ENCODE peak calls at places on chromosomes 2 and 18, in ten cellular contexts. U is left lung; O is CD8-positive, alpha-beta T cell; W is kidney; I is lung; L is astrocyte of the spinal cord; Y is HFF-Myc; H is heart right ventricle; T is spleen; C is AG10803. G is an unnamed sample.

GRCh38 chr2:159936471-159936870 is 125.9 kb downstream of the PLA2R1 start:
- DNase-seq in L (no peak), U (no peak), Y (no peak), H (no peak), W (no peak), I (no peak), C (no peak), O (no peak), T (no peak), G (no peak)

GRCh38 chr18:60950634-60951033 is 382.6 kb upstream of the CDH20 start:
- DNase-seq in C (no peak), I (no peak), U (no peak), W (no peak), H (no peak), T (no peak), L (no peak), O (no peak), Y (no peak), G (no peak)

GRCh38 chr2:172438064-172438421 is 10.7 kb downstream of the ITGA6 start:
- DNase-seq in Y (no peak), C (no peak), I (no peak), T (no peak), L (no peak), O (peak), W (no peak), U (no peak), H (no peak), G (no peak)

GRCh38 chr18:57211412-57211750 is 64.5 kb downstream of the BOD1L2 start:
- DNase-seq in C (no peak), W (no peak), L (no peak), T (no peak), H (no peak), U (no peak), I (no peak), Y (no peak), O (no peak), G (no peak)

GRCh38 chr2:120892967-120893667 is 157.4 kb downstream of the GLI2 start:
- DNase-seq in U (peak), I (no peak), T (no peak), O (no peak), Y (no peak), L (peak), W (no peak), C (peak), H (no peak), G (peak)

GRCh38 chr2:207394812-207395534 is 134.8 kb upstream of the CREB1 start:
- DNase-seq in Y (peak), C (peak), W (no peak), L (peak), H (no peak), U (no peak), T (no peak), O (no peak), I (no peak), G (no peak)

GRCh38 chr2:222655406-222655747 is 515 bp downstream of the FARSB start:
- DNase-seq in H (no peak), Y (no peak), L (peak), U (no peak), C (peak), I (no peak), O (no peak), T (no peak), W (no peak), G (no peak)

GRCh38 chr2:239188536-239188935 is 212.3 kb downstream of the HDAC4 start:
- DNase-seq in Y (no peak), U (no peak), O (no peak), L (no peak), W (peak), C (no peak), T (peak), I (no peak), H (no peak), G (peak)

GRCh38 chr2:143968860-143969259 is 551.1 kb downstream of the ZEB2 start:
- DNase-seq in T (no peak), O (no peak), H (no peak), C (no peak), W (no peak), Y (no peak), I (no peak), U (no peak), L (no peak), G (no peak)

GRCh38 chr2:216666461-216667233 is 28.7 kb downstream of the IGFBP5 start:
- DNase-seq in C (peak), T (peak), L (peak), H (peak), O (peak), I (peak), Y (no peak), U (no peak), W (peak), G (no peak)

GRCh38 chr2:184646177-184646576 is 47.8 kb downstream of the ZNF804A start:
- DNase-seq in L (peak), Y (no peak), U (no peak), I (no peak), H (no peak), W (no peak), T (no peak), O (no peak), C (peak), G (no peak)

GRCh38 chr2:174062934-174063333 is 97.8 kb upstream of the SP3 start:
- DNase-seq in O (no peak), T (no peak), C (no peak), W (no peak), L (no peak), Y (no peak), U (no peak), H (no peak), I (no peak), G (no peak)

GRCh38 chr2:112924855-112925254 is 13.9 kb downstream of the IL37 start:
- DNase-seq in W (no peak), H (no peak), O (no peak), C (no peak), I (no peak), T (no peak), Y (no peak), L (no peak), U (no peak), G (no peak)

GRCh38 chr18:7334973-7335568 is 104.2 kb downstream of the LRRC30 start:
- DNase-seq in H (no peak), W (no peak), Y (no peak), U (no peak), O (no peak), I (no peak), T (no peak), C (no peak), L (no peak), G (no peak)

GRCh38 chr2:86216577-86217555 is 17.6 kb downstream of the MRPL35 start:
- DNase-seq in Y (no peak), I (no peak), U (no peak), C (peak), L (peak), H (no peak), W (no peak), T (no peak), O (no peak), G (no peak)

GRCh38 chr2:237604960-237605359 is 14.4 kb upstream of the RAB17 start:
- DNase-seq in W (no peak), C (peak), Y (no peak), U (no peak), I (no peak), L (no peak), T (no peak), O (no peak), H (no peak), G (no peak)
- TF ChIP-seq CTCF in W (peak), C (peak), Y (peak), U (no peak), I (no peak), L (peak), T (no peak), O (no peak), H (no peak), G (peak)

GRCh38 chr2:231490801-231491200 is 26.5 kb upstream of the NCL start:
- DNase-seq in U (no peak), L (no peak), W (no peak), C (no peak), H (no peak), O (no peak), Y (no peak), T (no peak), I (no peak), G (no peak)

GRCh38 chr2:231494669-231495068 is 30.4 kb upstream of the NCL start:
- DNase-seq in L (no peak), T (no peak), Y (no peak), H (no peak), W (no peak), U (no peak), I (no peak), C (no peak), O (no peak), G (no peak)

GRCh38 chr2:231488331-231488730 is 24.0 kb upstream of the NCL start:
- DNase-seq in L (no peak), Y (no peak), T (no peak), W (no peak), H (no peak), O (no peak), C (no peak), I (no peak), U (no peak), G (no peak)

GRCh38 chr2:231487197-231487596 is 22.9 kb upstream of the NCL start:
- DNase-seq in T (no peak), W (no peak), H (no peak), C (no peak), I (no peak), O (no peak), Y (no peak), L (no peak), U (no peak), G (no peak)

GRCh38 chr2:231489990-231490389 is 25.7 kb upstream of the NCL start:
- DNase-seq in I (no peak), L (no peak), C (no peak), Y (no peak), O (no peak), W (no peak), H (no peak), T (no peak), U (no peak), G (no peak)
- TF ChIP-seq CTCF in I (no peak), L (peak), C (peak), Y (peak), O (no peak), W (no peak), H (no peak), T (peak), U (no peak), G (peak)

DNA sequence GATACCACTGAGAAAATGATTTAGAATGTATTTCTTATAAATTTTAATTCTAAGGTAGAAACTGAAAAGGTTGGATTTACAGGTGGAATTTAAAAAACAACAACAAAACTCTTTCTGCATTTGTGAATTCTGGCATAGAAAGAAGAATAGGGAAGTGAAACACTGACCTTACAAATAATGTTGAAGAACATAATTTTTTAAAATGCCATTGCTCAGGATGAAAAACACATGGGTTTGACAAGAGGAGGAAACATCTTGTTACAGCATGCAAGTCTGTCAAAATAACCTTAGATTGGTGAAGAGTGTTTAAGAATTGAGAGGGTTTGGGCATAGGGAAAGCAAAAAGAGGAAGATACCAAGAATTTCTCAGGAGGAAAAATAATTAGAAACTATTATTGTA is 184.3 kb downstream of the UBE2E3 start:
- DNase-seq in U (no peak), I (no peak), H (no peak), Y (no peak), C (no peak), O (no peak), L (no peak), W (no peak), T (no peak), G (no peak)
- TF ChIP-seq CTCF in U (no peak), I (no peak), H (no peak), Y (no peak), C (no peak), O (no peak), L (no peak), W (no peak), T (no peak), G (no peak)

DNA sequence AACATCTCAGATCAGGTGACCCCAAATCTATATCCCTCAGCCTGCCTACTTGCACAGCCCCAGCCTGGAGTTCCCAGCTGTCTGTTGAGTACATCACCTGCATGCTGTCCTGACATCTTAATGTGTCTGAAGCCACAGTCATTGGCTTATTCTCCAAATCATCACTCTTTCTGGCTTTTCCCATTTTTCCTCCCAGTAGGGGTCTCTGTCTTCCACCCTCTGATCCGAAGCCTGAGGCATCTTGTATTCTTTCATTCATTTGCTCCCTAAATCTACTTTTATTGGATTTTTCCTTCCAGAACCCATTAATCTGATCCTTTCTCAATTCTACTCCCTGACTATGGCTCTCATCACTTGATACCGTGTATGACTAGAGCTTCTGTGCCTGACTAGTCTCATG is 332.9 kb upstream of the DCC start:
- DNase-seq in U (no peak), T (no peak), W (no peak), Y (no peak), H (no peak), O (no peak), L (no peak), C (no peak), I (no peak), G (no peak)
- TF ChIP-seq CTCF in U (no peak), T (no peak), W (no peak), Y (no peak), H (no peak), O (no peak), L (no peak), C (no peak), I (no peak), G (no peak)

DNA sequence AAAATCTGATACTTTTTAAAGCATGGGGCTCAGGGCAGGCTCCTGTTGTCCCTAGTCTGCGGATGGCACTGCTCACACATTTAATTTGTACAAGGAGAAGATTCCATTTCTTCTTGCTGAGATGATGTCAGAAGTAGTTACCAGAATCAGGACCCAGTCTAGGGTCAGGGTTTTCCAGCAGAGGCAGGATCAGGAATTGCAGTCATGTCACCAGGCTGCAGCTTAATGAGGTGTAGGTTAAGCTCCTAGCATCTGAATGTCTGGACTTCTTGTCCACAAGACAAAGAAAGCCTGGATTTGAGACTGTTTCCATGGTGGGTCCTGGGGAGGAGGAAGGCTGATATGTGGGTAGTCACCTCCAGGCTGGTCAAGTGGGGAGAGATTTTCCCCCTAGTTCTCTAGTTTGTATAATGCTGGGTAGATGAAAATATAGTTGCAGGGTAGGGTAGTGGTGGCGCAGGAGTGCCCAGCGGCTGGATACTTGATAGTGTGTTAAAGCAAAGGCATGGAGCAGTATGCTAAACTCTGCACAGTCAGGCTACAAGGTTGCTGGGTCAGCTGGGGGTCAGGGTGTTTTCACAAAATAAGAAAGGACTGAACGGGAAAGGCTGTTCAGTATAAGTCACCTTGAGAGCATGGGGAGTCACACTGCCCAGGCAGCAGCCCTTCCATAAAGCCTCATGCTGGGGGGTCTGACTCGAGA is 148.4 kb downstream of the PRKCE start:
- DNase-seq in L (no peak), T (no peak), I (no peak), Y (no peak), U (no peak), C (no peak), O (no peak), H (no peak), W (no peak), G (no peak)
- TF ChIP-seq CTCF in L (no peak), T (no peak), I (no peak), Y (no peak), U (no peak), C (no peak), O (no peak), H (no peak), W (no peak), G (no peak)

GRCh38 chr18:78884502-78884901 is 95.1 kb upstream of the SALL3 start:
- DNase-seq in W (no peak), I (no peak), H (no peak), C (no peak), O (no peak), T (no peak), Y (no peak), L (no peak), U (no peak), G (no peak)
- TF ChIP-seq CTCF in W (no peak), I (no peak), H (no peak), C (peak), O (no peak), T (no peak), Y (no peak), L (no peak), U (no peak), G (no peak)

GRCh38 chr2:192194866-192195547 is at the start of gene TMEFF2:
- DNase-seq in W (peak), H (peak), I (peak), T (peak), L (peak), U (peak), O (peak), C (peak), Y (no peak), G (peak)
- TF ChIP-seq CTCF in W (no peak), H (no peak), I (no peak), T (no peak), L (peak), U (no peak), O (no peak), C (no peak), Y (peak), G (peak)

GRCh38 chr2:170770304-170771048 is at the start of gene ERICH2:
- DNase-seq in C (peak), I (peak), O (peak), U (peak), L (peak), T (peak), H (peak), W (peak), Y (peak), G (no peak)
- TF ChIP-seq CTCF in C (peak), I (no peak), O (no peak), U (no peak), L (peak), T (no peak), H (no peak), W (no peak), Y (no peak), G (peak)

DNA sequence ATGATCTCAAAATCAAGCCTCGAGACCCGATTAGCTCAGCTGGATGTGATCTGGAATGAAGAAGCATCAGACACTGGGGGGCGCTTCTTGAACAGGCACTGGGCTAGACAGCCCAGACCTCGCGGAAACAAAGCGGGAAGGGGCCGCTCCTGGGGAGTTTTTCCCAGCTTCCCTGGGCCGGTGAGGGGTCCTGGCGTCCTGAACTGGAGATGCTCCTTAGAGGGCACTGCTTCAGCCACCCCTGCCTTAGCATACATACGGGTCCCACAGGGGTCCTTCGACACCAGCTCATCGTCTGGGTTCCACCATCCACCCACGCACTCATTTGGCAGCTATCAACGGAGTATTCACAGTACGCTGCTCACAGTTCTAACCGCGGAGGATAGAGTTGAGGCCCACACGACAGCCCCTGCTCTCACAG is 146.7 kb downstream of the TSN start:
- DNase-seq in O (peak), L (no peak), C (peak), T (no peak), U (no peak), I (no peak), Y (no peak), H (peak), W (no peak), G (no peak)
- TF ChIP-seq CTCF in O (no peak), L (no peak), C (peak), T (no peak), U (no peak), I (no peak), Y (no peak), H (no peak), W (no peak), G (no peak)

GRCh38 chr2:3692375-3692774 is 11.0 kb upstream of the DCDC2C start:
- DNase-seq in I (no peak), U (no peak), W (no peak), O (no peak), H (no peak), L (peak), C (no peak), Y (no peak), T (no peak), G (no peak)
- TF ChIP-seq CTCF in I (no peak), U (peak), W (peak), O (no peak), H (no peak), L (peak), C (no peak), Y (peak), T (no peak), G (peak)

G was measured in chondrocyte.